ENCODE peak calls at places on chromosomes 4 and X, in four cellular contexts. Q is heart right ventricle, H is colonic mucosa, K is spleen. R is an unnamed sample.

GRCh38 chrX:154351183-154352011 is 23.0 kb downstream of the FLNA start:
- DNase-seq in Q (no peak), H (no peak), K (peak; percentile 88), R (no peak)

GRCh38 chr4:88043586-88044340 is 36.3 kb downstream of the PKD2 start:
- DNase-seq in Q (no peak), H (no peak), K (no peak), R (no peak)

GRCh38 chrX:150167482-150168324 is 195.4 kb upstream of the MAMLD1 start:
- DNase-seq in Q (no peak), H (no peak), K (no peak), R (no peak)

GRCh38 chr4:148618856-148619255 is 176.6 kb upstream of the NR3C2 start:
- DNase-seq in Q (no peak), H (no peak), K (no peak), R (no peak)

GRCh38 chr4:147732516-147733193 is 767 bp downstream of the ARHGAP10 start:
- DNase-seq in Q (peak; percentile 57), H (peak; percentile 33), K (no peak), R (no peak)

GRCh38 chrX:49250066-49250465 is 14.4 kb downstream of the FOXP3 start:
- DNase-seq in Q (no peak), H (no peak), K (no peak), R (no peak)

GRCh38 chr4:87130985-87131753 is 89.2 kb downstream of the KLHL8 start:
- DNase-seq in Q (no peak), H (no peak), K (no peak), R (no peak)

GRCh38 chr4:13980317-13980716 is 352.8 kb upstream of the BOD1L1 start:
- DNase-seq in Q (no peak), H (no peak), K (no peak), R (no peak)

GRCh38 chr4:125432078-125432477 is 117.3 kb downstream of the FAT4 start:
- DNase-seq in Q (no peak), H (no peak), K (no peak), R (peak; percentile 48)

GRCh38 chr4:37415845-37416369 is 171.4 kb downstream of the NWD2 start:
- DNase-seq in Q (no peak), H (no peak), K (no peak), R (no peak)

GRCh38 chr4:76856183-76856969 is 41.6 kb downstream of the SOWAHB start:
- DNase-seq in Q (no peak), H (peak; percentile 66), K (no peak), R (no peak)

GRCh38 chr4:7499661-7500060 is 64.9 kb upstream of the PSAPL1 start:
- DNase-seq in Q (no peak), H (no peak), K (no peak), R (no peak)

GRCh38 chr4:185682236-185682635 is 129.8 kb downstream of the SORBS2 start:
- DNase-seq in Q (no peak), H (no peak), K (no peak), R (no peak)

GRCh38 chr4:109730294-109731051 is 603 bp upstream of the PLA2G12A start:
- DNase-seq in Q (peak; percentile 47), H (peak; percentile 70), K (peak; percentile 87), R (no peak)

GRCh38 chr4:55887594-55887993 is 34.1 kb downstream of the EXOC1 start:
- DNase-seq in Q (no peak), H (no peak), K (no peak), R (no peak)

GRCh38 chr4:164771088-164771487 is 17.2 kb downstream of the SMIM31 start:
- DNase-seq in Q (no peak), H (no peak), K (no peak), R (no peak)

GRCh38 chr4:86032476-86033022 is 327.3 kb downstream of the MAPK10 start:
- DNase-seq in Q (no peak), H (no peak), K (no peak), R (no peak)

GRCh38 chr4:186132577-186133277 is 28.2 kb downstream of the FAM149A start:
- DNase-seq in Q (no peak), H (no peak), K (no peak), R (no peak)

GRCh38 chr4:43339435-43339834 is 446.9 kb downstream of the GRXCR1 start:
- DNase-seq in Q (no peak), H (no peak), K (no peak), R (no peak)

GRCh38 chr4:61922766-61923165 is 722.6 kb downstream of the ADGRL3 start:
- DNase-seq in Q (no peak), H (no peak), K (no peak), R (no peak)

GRCh38 chr4:108611360-108611759 is 9.0 kb upstream of the RPL34 start:
- DNase-seq in Q (no peak), H (no peak), K (no peak), R (no peak)

GRCh38 chr4:25943312-25943711 is 29.3 kb downstream of the SMIM20 start:
- DNase-seq in Q (peak; percentile 35), H (no peak), K (no peak), R (no peak)

GRCh38 chrX:41300758-41301437 is 33.1 kb upstream of the DDX3X start:
- DNase-seq in Q (no peak), H (no peak), K (no peak), R (no peak)

GRCh38 chrX:12497832-12498591 is 293.2 kb upstream of the PRPS2 start:
- DNase-seq in Q (no peak), H (no peak), K (no peak), R (peak; percentile 11)

GRCh38 chrX:149829751-149830191 is 48.0 kb downstream of the MAGEA9 start:
- DNase-seq in Q (no peak), H (no peak), K (no peak), R (no peak)

GRCh38 chr4:172985552-172985951 is 183.1 kb upstream of the GALNT7 start:
- DNase-seq in Q (no peak), H (no peak), K (no peak), R (no peak)

GRCh38 chrX:74232859-74233258 is 71.1 kb upstream of the ZCCHC13 start:
- DNase-seq in Q (no peak), H (no peak), K (no peak), R (no peak)

GRCh38 chr4:176054942-176055341 is 10.7 kb upstream of the WDR17 start:
- DNase-seq in Q (no peak), H (no peak), K (no peak), R (no peak)

GRCh38 chr4:15653864-15654391 is 1.2 kb downstream of the FBXL5 start:
- DNase-seq in Q (no peak), H (peak; percentile 50), K (no peak), R (no peak)

GRCh38 chr4:10077101-10077491 is 39.5 kb downstream of the WDR1 start:
- DNase-seq in Q (no peak), H (no peak), K (no peak), R (no peak)

GRCh38 chrX:51641421-51642021 is 22.8 kb upstream of the CENPVL3 start:
- DNase-seq in Q (no peak), H (no peak), K (no peak), R (peak; percentile 20)

GRCh38 chr4:20813698-20814097 is 113.4 kb downstream of the PACRGL start:
- DNase-seq in Q (no peak), H (no peak), K (no peak), R (no peak)

GRCh38 chr4:76066546-76066945 is 8.0 kb upstream of the ART3 start:
- DNase-seq in Q (no peak), H (no peak), K (no peak), R (no peak)

GRCh38 chr4:145248502-145248901 is 68.1 kb upstream of the OTUD4 start:
- DNase-seq in Q (no peak), H (no peak), K (no peak), R (no peak)

GRCh38 chrX:143621276-143621675 is 14.6 kb downstream of the SLITRK4 start:
- DNase-seq in Q (no peak), H (no peak), K (no peak), R (no peak)
- H3K4me1 ChIP-seq in Q (no peaks in the 10 kb centered on the region), H (no peaks in the 10 kb centered on the region), K (no peaks in the 10 kb centered on the region), R (no peaks in the 10 kb centered on the region)

DNA sequence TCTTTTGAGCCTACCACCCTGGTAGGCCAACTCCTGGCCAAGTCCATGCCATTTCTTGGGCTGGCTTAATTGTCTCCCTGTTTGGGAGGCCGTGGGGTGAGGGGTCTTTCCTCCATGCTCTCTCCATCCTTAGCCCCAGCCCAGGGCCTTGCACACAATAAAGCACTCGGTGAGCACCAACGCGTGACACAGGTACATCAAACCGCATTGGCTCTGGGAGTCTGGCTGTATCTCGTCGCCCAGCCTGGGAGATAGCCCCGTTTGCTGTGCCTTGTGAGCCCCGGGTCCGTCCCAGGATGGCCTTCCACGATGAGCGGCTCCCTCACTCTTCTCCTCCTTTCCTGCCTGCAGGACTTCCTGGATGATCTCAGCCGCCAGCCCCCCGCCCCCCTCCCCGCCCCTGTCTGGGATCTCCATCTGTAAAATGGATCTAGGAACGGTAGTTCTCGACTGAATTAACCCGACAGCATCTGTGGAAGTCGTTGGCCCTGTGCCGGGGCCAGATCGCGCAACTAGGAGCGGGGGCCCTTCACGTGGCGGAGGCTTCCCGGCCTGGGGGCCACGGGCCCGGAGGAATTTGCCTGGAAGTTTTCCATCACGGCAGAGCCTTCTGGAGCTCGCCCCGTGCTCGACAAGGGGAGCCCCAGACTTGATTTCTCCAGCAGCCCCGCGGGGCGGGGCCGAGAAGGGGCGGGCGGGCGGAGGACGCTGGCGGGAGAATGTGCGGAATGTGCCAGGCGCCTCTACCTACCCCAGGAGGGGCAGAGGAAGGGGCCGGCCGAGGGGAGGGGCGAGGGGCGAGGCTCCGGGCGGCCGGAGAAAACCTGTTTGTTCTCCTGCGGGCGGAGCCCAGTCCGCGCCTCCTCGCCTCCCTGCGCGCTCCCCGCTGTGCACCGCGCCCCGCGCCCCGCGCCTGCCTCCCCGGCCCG is at the start of gene ZNF185:
- DNase-seq in Q (no peak), H (peak; percentile 72), K (peak; percentile 65), R (no peak)
- H3K4me1 ChIP-seq in Q (no peaks in the 10 kb centered on the region), H (no peaks in the 10 kb centered on the region), K (no peaks in the 10 kb centered on the region), R (peaks cover 11% of the 10 kb centered on the region)

DNA sequence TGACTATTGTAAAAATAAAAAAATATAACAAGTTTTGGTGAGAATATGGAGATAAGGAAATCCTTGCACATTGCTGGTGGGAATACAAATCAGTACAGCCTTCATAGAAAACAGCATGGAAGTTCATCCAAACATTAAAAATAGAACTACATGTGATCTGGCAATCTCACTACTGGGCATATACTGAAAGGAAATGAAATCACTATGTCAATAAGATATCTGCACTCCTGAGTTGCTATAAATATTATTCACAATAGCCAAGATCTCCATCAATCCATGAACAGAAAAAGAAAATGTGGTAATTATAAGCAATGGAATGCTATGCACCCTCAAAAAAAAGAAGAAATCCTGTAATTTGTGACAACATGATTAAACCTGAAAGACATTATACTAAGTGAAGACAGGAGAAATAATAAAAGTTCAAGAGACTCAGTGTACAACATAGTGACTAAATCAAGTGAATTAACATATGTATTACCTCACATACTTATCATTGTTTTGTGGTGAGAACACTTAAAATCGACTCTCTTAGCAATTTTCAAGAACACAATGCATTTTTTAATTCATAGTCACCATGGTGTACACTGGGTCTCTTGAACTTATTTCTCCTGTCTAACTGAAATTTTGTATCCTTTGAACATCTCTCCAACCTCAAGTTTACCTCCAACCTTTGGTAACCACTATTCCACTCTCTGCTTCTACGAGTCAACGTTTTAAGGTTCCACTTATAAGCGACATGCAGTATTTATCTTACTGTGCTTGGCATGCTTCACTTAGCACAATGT is 1703.7 kb upstream of the AGA start:
- DNase-seq in Q (no peak), H (no peak), K (no peak), R (no peak)
- H3K4me1 ChIP-seq in Q (no peaks in the 10 kb centered on the region), H (no peaks in the 10 kb centered on the region), K (no peaks in the 10 kb centered on the region), R (no peaks in the 10 kb centered on the region)

GRCh38 chr4:38456096-38456495 is 207.9 kb upstream of the KLF3 start:
- DNase-seq in Q (no peak), H (peak; percentile 71), K (no peak), R (no peak)

GRCh38 chr4:38455092-38455855 is 208.7 kb upstream of the KLF3 start:
- DNase-seq in Q (no peak), H (no peak), K (no peak), R (no peak)

GRCh38 chr4:38454284-38454683 is 209.7 kb upstream of the KLF3 start:
- DNase-seq in Q (no peak), H (no peak), K (no peak), R (no peak)

GRCh38 chr4:38452009-38452408 is 212.0 kb upstream of the KLF3 start:
- DNase-seq in Q (no peak), H (no peak), K (no peak), R (no peak)

GRCh38 chr4:38453253-38453881 is 210.6 kb upstream of the KLF3 start:
- DNase-seq in Q (no peak), H (no peak), K (no peak), R (no peak)
- H3K4me1 ChIP-seq in Q (no peaks in the 10 kb centered on the region), H (peaks cover 5% of the 10 kb centered on the region), K (no peaks in the 10 kb centered on the region), R (no peaks in the 10 kb centered on the region)

R was measured in iPS DF 6.9.